ENCODE peak calls at places on chromosomes 1 and 21, in seven cellular contexts. U, D, A, H, C, M and R are unnamed samples.

GRCh38 chr1:222994506-222995229 is 148.4 kb downstream of the TLR5 start:
- DNase-seq in D (peak; percentile 73), H (no peak), U (no peak), C (no peak), A (no peak), M (no peak), R (no peak)

GRCh38 chr1:178284059-178284458 is 190.2 kb downstream of the RASAL2 start:
- DNase-seq in C (no peak), A (no peak), U (no peak), D (no peak), M (no peak), H (no peak), R (no peak)

GRCh38 chr21:29052224-29052623 is 21.2 kb downstream of the CCT8 start:
- DNase-seq in U (no peak), H (no peak), A (no peak), C (no peak), M (no peak), D (no peak), R (no peak)

GRCh38 chr1:21622466-21623315 is 46.5 kb downstream of the RAP1GAP start:
- DNase-seq in H (no peak), A (no peak), U (no peak), M (no peak), C (no peak), D (no peak), R (peak; percentile 28)

GRCh38 chr1:55088413-55088812 is 49.1 kb downstream of the PCSK9 start:
- DNase-seq in H (no peak), U (no peak), M (no peak), D (no peak), A (no peak), C (no peak), R (no peak)

GRCh38 chr1:36304521-36304920 is 1.6 kb upstream of the SH3D21 start:
- DNase-seq in D (no peak), A (no peak), C (no peak), H (no peak), M (no peak), U (no peak), R (no peak)

GRCh38 chr1:151993734-151994496 is at the start of gene S100A10:
- DNase-seq in M (no peak), D (peak; percentile 68), A (no peak), H (no peak), U (peak; percentile 46), C (peak; percentile 95), R (peak; percentile 77)

GRCh38 chr1:82565546-82565945 is 764.8 kb downstream of the ADGRL2 start:
- DNase-seq in A (peak; percentile 61), M (peak; percentile 15), H (peak; percentile 52), U (peak; percentile 21), D (peak; percentile 1), C (no peak), R (no peak)

GRCh38 chr1:231093158-231093922 is 53.3 kb upstream of the FAM89A start:
- DNase-seq in D (no peak), A (no peak), U (no peak), M (no peak), C (no peak), H (no peak), R (no peak)

GRCh38 chr1:36475910-36476604 is 6.7 kb downstream of the CSF3R start:
- DNase-seq in A (no peak), U (no peak), C (no peak), D (no peak), H (no peak), M (no peak), R (no peak)

GRCh38 chr1:201916649-201917249 is 28.1 kb downstream of the SHISA4 start:
- DNase-seq in D (peak; percentile 94), U (peak; percentile 85), A (no peak), H (no peak), M (no peak), C (peak; percentile 95), R (no peak)

GRCh38 chr1:153465728-153466625 is 5.5 kb upstream of the S100A7 start:
- DNase-seq in D (peak; percentile 8), C (peak; percentile 77), H (no peak), U (no peak), A (peak; percentile 32), M (no peak), R (peak; percentile 47)

GRCh38 chr1:208178091-208178529 is 66.1 kb downstream of the PLXNA2 start:
- DNase-seq in C (no peak), U (no peak), D (no peak), H (no peak), M (no peak), A (no peak), R (no peak)

GRCh38 chr1:58505286-58505685 is 41.2 kb downstream of the OMA1 start:
- DNase-seq in M (no peak), U (no peak), H (no peak), D (no peak), C (no peak), A (no peak), R (no peak)

GRCh38 chr1:40337448-40337847 is 20.4 kb upstream of the COL9A2 start:
- DNase-seq in D (no peak), H (no peak), M (no peak), C (no peak), U (no peak), A (no peak), R (no peak)

GRCh38 chr1:56958526-56958925 is 7.3 kb downstream of the C8B start:
- DNase-seq in M (no peak), D (peak; percentile 35), U (no peak), H (no peak), A (no peak), C (no peak), R (no peak)

GRCh38 chr1:106926748-106927582 is 129.5 kb upstream of the PRMT6 start:
- DNase-seq in U (no peak), A (no peak), H (no peak), D (peak; percentile 23), M (no peak), C (no peak), R (no peak)

GRCh38 chr21:37082856-37083611 is 10.0 kb downstream of the TTC3 start:
- DNase-seq in C (no peak), D (no peak), M (no peak), U (no peak), A (no peak), H (no peak), R (no peak)

GRCh38 chr1:22850681-22851080 is 122.0 kb downstream of the LACTBL1 start:
- DNase-seq in H (no peak), A (no peak), C (no peak), U (no peak), M (no peak), D (peak; percentile 31), R (no peak)

GRCh38 chr1:205396972-205397616 is 24.8 kb downstream of the LEMD1 start:
- DNase-seq in U (no peak), M (peak; percentile 32), A (peak; percentile 77), D (peak; percentile 43), C (no peak), H (peak; percentile 21), R (no peak)

GRCh38 chr21:16124397-16125130 is 394.8 kb downstream of the USP25 start:
- DNase-seq in A (no peak), C (no peak), M (no peak), D (peak; percentile 89), U (no peak), H (peak; percentile 38), R (no peak)

GRCh38 chr1:83588140-83588539 is 410.8 kb downstream of the TTLL7 start:
- DNase-seq in U (no peak), C (no peak), A (no peak), D (no peak), M (no peak), H (no peak), R (no peak)

DNA sequence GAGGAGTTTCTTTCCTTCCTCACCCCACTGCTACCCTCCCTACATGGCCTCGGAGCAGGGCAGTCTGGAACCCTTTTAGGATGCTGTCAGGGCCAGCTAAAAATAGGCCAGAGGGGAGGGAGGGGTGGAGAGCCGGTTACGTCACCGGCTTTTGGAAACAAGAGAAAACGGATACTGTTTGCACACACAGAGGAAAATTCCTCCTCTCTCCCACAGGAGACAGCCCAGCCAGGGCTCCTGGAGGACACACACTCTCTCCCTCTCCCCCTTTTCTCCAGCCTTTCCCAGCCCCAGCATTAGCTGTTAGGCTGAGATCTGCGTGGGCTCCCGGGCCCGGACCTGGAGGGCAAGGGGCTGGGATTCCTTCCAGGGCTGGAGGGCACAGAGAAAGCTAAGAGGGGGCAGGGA is 20.0 kb upstream of the ALDH4A1 start:
- DNase-seq in D (peak; percentile 85), U (peak; percentile 65), A (no peak), C (peak; percentile 91), H (no peak), M (no peak), R (no peak)
- TF ChIP-seq CTCF in D (no peak), U (peak; percentile 42), A (no peak), C (no peak), H (no peak), M (no peak), R (no peak)

GRCh38 chr21:40271169-40271568 is 403.9 kb downstream of the PCP4 start:
- DNase-seq in U (no peak), A (no peak), D (no peak), C (no peak), M (no peak), H (no peak), R (no peak)

GRCh38 chr21:40272037-40272436 is 404.8 kb downstream of the PCP4 start:
- DNase-seq in U (no peak), H (no peak), C (no peak), M (no peak), A (no peak), D (no peak), R (no peak)

GRCh38 chr21:40270134-40270533 is 402.9 kb downstream of the PCP4 start:
- DNase-seq in U (no peak), H (no peak), M (no peak), A (no peak), C (no peak), D (no peak), R (no peak)

GRCh38 chr21:40269239-40269638 is 402.0 kb downstream of the PCP4 start:
- DNase-seq in A (no peak), D (no peak), U (no peak), M (no peak), C (no peak), H (no peak), R (no peak)
- H3K9me3 ChIP-seq in A (peaks cover 37% of the 10 kb centered on the region), D (peaks cover 28% of the 10 kb centered on the region), U (no peaks in the 10 kb centered on the region), M (no peaks in the 10 kb centered on the region), C (no peaks in the 10 kb centered on the region), H (no peaks in the 10 kb centered on the region), R (no peaks in the 10 kb centered on the region)

GRCh38 chr1:97254731-97255463 is 533.3 kb downstream of the PTBP2 start:
- DNase-seq in U (no peak), M (no peak), D (no peak), H (no peak), C (no peak), A (no peak), R (no peak)
- H3K4me1 ChIP-seq in U (no peaks in the 10 kb centered on the region), M (no peaks in the 10 kb centered on the region), D (no peaks in the 10 kb centered on the region), H (no peaks in the 10 kb centered on the region), C (no peaks in the 10 kb centered on the region), A (no peaks in the 10 kb centered on the region), R (no peaks in the 10 kb centered on the region)

DNA sequence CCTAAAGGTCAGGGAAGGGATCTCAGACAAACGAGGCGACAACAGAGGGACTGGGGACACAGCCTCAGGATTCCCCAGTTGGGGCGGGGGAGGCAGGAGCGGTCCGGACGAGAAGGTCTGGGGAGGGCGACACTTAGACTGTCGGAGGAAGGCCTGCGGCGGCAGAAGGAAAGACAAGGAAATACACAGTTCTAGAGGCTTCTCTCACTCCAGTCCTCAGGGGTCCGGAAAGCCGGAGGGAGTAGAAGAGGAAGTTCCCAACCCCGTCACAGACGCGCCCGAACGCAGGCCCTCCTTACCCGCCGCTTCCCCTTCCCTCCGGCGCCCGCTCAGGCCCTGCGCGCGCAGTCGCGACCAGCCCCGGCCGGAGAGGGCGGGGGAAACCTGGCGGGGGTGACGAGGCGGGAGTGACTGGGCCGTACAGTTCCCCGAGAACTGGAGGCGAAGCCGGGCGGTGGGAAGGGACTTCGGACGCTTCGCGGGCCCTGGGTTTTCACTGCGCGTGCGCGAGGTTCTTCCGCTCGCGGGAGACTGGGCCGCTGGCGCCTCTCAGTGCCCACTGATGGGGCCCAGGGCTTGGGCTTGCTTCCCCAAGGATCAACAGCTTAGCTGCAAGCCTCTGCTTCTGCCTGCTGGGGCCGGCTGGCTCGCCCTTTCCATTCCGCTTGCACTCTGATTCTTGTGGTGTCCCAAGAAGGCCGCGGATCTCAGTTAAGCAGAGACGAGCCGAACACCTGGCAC is at the start of gene IPP:
- DNase-seq in M (peak; percentile 81), D (peak; percentile 97), A (peak; percentile 94), H (peak; percentile 81), U (peak; percentile 82), C (peak; percentile 99), R (peak; percentile 95)
- TF ChIP-seq CTCF in M (no peak), D (peak; percentile 31), A (no peak), H (peak; percentile 19), U (no peak), C (peak; percentile 20), R (no peak)